ENCODE peak calls at places on chromosomes 3 and 15, in six cellular contexts. One of them, this sample, is unnamed.

GRCh38 chr3:72664576-72664975 is 183.7 kb downstream of the SHQ1 start:
- DNase-seq in IMR-90: no peak
- DNase-seq in lower leg skin: no peak
- DNase-seq in adrenal gland: no peak
- DNase-seq in transverse colon: no peak
- DNase-seq in tibial nerve: no peak
- DNase-seq in this sample: no peak

GRCh38 chr15:85615930-85616329 is 178.8 kb downstream of the KLHL25 start:
- DNase-seq in IMR-90: peak; percentile 52
- DNase-seq in lower leg skin: no peak
- DNase-seq in adrenal gland: no peak
- DNase-seq in transverse colon: no peak
- DNase-seq in tibial nerve: no peak
- DNase-seq in this sample: peak; percentile 37

GRCh38 chr15:99438691-99439523 is 126.9 kb upstream of the MEF2A start:
- DNase-seq in IMR-90: no peak
- DNase-seq in lower leg skin: peak; percentile 78
- DNase-seq in adrenal gland: peak; percentile 67
- DNase-seq in transverse colon: peak; percentile 6
- DNase-seq in tibial nerve: peak; percentile 9
- DNase-seq in this sample: no peak

GRCh38 chr3:120204338-120204737 is 80.7 kb downstream of the GPR156 start:
- DNase-seq in IMR-90: no peak
- DNase-seq in lower leg skin: no peak
- DNase-seq in adrenal gland: no peak
- DNase-seq in transverse colon: no peak
- DNase-seq in tibial nerve: no peak
- DNase-seq in this sample: no peak

GRCh38 chr3:132659370-132660055 is at the start of gene ACAD11:
- DNase-seq in IMR-90: peak; percentile 68
- DNase-seq in lower leg skin: peak; percentile 93
- DNase-seq in adrenal gland: peak; percentile 85
- DNase-seq in transverse colon: peak; percentile 70
- DNase-seq in tibial nerve: peak; percentile 44
- DNase-seq in this sample: peak; percentile 82

GRCh38 chr3:76349715-76350480 is 564.5 kb upstream of the ZNF717 start:
- DNase-seq in IMR-90: no peak
- DNase-seq in lower leg skin: no peak
- DNase-seq in adrenal gland: no peak
- DNase-seq in transverse colon: no peak
- DNase-seq in tibial nerve: no peak
- DNase-seq in this sample: no peak

GRCh38 chr3:14793126-14793857 is 25.5 kb upstream of the FGD5 start:
- DNase-seq in IMR-90: no peak
- DNase-seq in lower leg skin: no peak
- DNase-seq in adrenal gland: no peak
- DNase-seq in transverse colon: no peak
- DNase-seq in tibial nerve: peak; percentile 32
- DNase-seq in this sample: no peak

GRCh38 chr3:126446791-126447190 is 28.9 kb downstream of the ZXDC start:
- DNase-seq in IMR-90: peak; percentile 51
- DNase-seq in lower leg skin: peak; percentile 58
- DNase-seq in adrenal gland: peak; percentile 34
- DNase-seq in transverse colon: no peak
- DNase-seq in tibial nerve: no peak
- DNase-seq in this sample: no peak

GRCh38 chr15:80967991-80968510 is 21.6 kb downstream of the MESD start:
- DNase-seq in IMR-90: no peak
- DNase-seq in lower leg skin: peak; percentile 71
- DNase-seq in adrenal gland: peak; percentile 29
- DNase-seq in transverse colon: no peak
- DNase-seq in tibial nerve: no peak
- DNase-seq in this sample: no peak

GRCh38 chr3:88058593-88059379 is at the start of the genes CGGBP1 and ZNF654:
- DNase-seq in IMR-90: peak; percentile 99
- DNase-seq in lower leg skin: peak; percentile 100
- DNase-seq in adrenal gland: peak; percentile 100
- DNase-seq in transverse colon: peak; percentile 99
- DNase-seq in tibial nerve: peak; percentile 98
- DNase-seq in this sample: peak; percentile 98
- TF ChIP-seq POLR2A in IMR-90: peak; percentile 90
- TF ChIP-seq POLR2A in lower leg skin: no peak
- TF ChIP-seq POLR2A in adrenal gland: peak; percentile 74
- TF ChIP-seq POLR2A in transverse colon: peak; percentile 89
- TF ChIP-seq POLR2A in tibial nerve: peak; percentile 88
- TF ChIP-seq POLR2A in this sample: peak; percentile 95

DNA sequence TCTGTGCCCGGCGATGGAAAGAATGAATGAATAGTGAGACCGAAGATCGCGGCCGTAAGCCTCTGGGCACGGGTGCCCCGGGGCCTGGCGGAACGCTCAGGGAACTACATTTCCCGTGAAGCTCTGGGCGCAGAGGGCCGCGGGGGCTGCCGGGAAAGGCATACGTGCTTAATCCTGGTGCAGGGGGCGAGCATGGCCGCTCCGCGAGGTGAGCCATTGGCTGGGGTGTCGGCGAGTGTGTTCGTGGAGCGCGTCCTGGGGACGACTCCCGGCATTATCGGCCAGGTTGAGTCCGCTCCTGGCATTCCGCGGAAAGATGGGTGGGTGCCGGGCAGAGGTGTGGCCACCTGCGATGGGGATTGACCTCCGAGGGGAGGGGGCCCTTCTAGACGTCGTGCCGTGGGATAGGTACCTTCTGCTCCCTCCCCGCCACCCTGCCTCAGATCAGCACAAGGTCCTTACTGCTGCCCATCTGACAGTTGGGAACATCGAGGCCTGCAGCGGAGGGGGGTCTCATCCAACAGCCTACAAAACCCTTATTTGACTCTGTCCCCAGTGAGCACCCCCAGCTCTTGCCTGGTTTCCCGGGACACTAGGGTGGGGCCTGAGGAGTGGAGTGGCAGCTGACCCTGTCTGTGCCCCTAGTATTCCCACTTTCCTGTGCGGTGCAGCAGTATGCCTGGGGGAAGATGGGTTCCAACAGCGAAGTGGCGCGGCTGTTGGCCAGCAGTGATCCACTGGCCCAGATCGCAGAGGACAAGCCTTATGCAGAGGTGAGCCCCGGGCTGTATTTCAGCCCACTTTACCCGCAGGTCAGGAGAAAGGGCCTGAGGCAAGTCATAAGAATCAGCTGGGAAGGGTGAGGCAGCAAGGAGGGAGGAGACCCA is at the start of gene MPI:
- DNase-seq in IMR-90: peak; percentile 68
- DNase-seq in lower leg skin: peak; percentile 96
- DNase-seq in adrenal gland: peak; percentile 90
- DNase-seq in transverse colon: peak; percentile 90
- DNase-seq in tibial nerve: peak; percentile 69
- DNase-seq in this sample: peak; percentile 83
- TF ChIP-seq POLR2A in IMR-90: peak; percentile 83
- TF ChIP-seq POLR2A in lower leg skin: no peak
- TF ChIP-seq POLR2A in adrenal gland: no peak
- TF ChIP-seq POLR2A in transverse colon: peak; percentile 72
- TF ChIP-seq POLR2A in tibial nerve: peak; percentile 46
- TF ChIP-seq POLR2A in this sample: peak; percentile 62

GRCh38 chr3:66506154-66506553 is 5.3 kb upstream of the LRIG1 start:
- DNase-seq in IMR-90: no peak
- DNase-seq in lower leg skin: no peak
- DNase-seq in adrenal gland: no peak
- DNase-seq in transverse colon: no peak
- DNase-seq in tibial nerve: no peak
- DNase-seq in this sample: no peak

GRCh38 chr3:66502981-66503380 is 2.2 kb upstream of the LRIG1 start:
- DNase-seq in IMR-90: no peak
- DNase-seq in lower leg skin: no peak
- DNase-seq in adrenal gland: no peak
- DNase-seq in transverse colon: no peak
- DNase-seq in tibial nerve: no peak
- DNase-seq in this sample: no peak

GRCh38 chr3:66502267-66502874 is 1.5 kb upstream of the LRIG1 start:
- DNase-seq in IMR-90: no peak
- DNase-seq in lower leg skin: no peak
- DNase-seq in adrenal gland: no peak
- DNase-seq in transverse colon: no peak
- DNase-seq in tibial nerve: no peak
- DNase-seq in this sample: no peak

GRCh38 chr3:66507631-66508260 is 6.9 kb upstream of the LRIG1 start:
- DNase-seq in IMR-90: no peak
- DNase-seq in lower leg skin: no peak
- DNase-seq in adrenal gland: no peak
- DNase-seq in transverse colon: peak; percentile 44
- DNase-seq in tibial nerve: no peak
- DNase-seq in this sample: no peak

DNA sequence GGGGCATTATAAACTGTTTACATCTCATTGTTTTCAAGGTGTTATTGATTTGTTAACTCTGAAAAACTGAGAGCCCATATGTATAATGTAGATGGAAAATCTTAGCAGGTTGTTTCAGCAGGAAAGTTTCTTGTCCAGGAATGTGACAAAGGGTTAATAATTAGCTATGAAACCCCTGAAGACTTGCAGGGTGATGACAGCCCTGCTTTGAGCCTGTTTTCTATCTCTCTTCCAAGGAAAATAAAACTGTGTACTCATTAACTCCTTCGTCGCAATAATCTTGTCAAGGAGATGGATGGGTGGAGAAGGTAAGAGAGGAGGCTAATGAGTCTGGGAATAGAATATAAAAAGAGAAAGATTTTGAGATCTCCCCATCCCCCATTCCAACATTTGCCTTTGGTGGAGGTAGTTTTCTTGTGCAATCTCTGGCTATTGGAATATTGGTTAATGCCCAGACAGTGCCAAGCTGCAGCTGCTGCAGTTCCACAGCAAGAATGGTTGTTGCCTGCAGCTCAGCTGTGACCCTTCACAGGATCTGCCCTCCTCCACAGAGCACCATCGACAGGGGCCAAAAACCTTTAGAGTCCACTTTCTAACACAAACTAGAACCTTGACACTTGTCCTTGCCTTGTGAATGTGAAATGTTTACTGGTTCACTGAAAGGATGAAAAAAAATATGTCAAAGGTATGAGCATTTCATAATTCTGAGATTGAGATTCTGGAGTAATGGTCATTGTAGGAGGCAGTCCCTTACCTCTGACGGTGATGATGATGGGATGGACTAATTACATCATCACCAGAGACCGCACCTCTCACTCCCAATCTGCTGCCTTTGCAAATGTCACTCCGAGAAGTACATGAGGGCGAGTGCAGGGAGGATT is 4.2 kb upstream of the LRIG1 start:
- DNase-seq in IMR-90: no peak
- DNase-seq in lower leg skin: no peak
- DNase-seq in adrenal gland: no peak
- DNase-seq in transverse colon: peak; percentile 27
- DNase-seq in tibial nerve: no peak
- DNase-seq in this sample: no peak
- TF ChIP-seq POLR2A in IMR-90: no peak
- TF ChIP-seq POLR2A in lower leg skin: no peak
- TF ChIP-seq POLR2A in adrenal gland: no peak
- TF ChIP-seq POLR2A in transverse colon: no peak
- TF ChIP-seq POLR2A in tibial nerve: no peak
- TF ChIP-seq POLR2A in this sample: no peak

GRCh38 chr3:129628169-129628522 is 21.7 kb upstream of the PLXND1 start:
- DNase-seq in IMR-90: no peak
- DNase-seq in lower leg skin: no peak
- DNase-seq in adrenal gland: no peak
- DNase-seq in transverse colon: no peak
- DNase-seq in tibial nerve: no peak
- DNase-seq in this sample: no peak

GRCh38 chr3:129626744-129627349 is 20.4 kb upstream of the PLXND1 start:
- DNase-seq in IMR-90: peak; percentile 54
- DNase-seq in lower leg skin: peak; percentile 98
- DNase-seq in adrenal gland: peak; percentile 92
- DNase-seq in transverse colon: peak; percentile 96
- DNase-seq in tibial nerve: peak; percentile 86
- DNase-seq in this sample: peak; percentile 87

GRCh38 chr3:129629011-129629410 is 22.5 kb upstream of the PLXND1 start:
- DNase-seq in IMR-90: no peak
- DNase-seq in lower leg skin: peak; percentile 75
- DNase-seq in adrenal gland: no peak
- DNase-seq in transverse colon: no peak
- DNase-seq in tibial nerve: no peak
- DNase-seq in this sample: no peak

GRCh38 chr3:129625071-129625874 is 18.8 kb upstream of the PLXND1 start:
- DNase-seq in IMR-90: no peak
- DNase-seq in lower leg skin: peak; percentile 84
- DNase-seq in adrenal gland: peak; percentile 52
- DNase-seq in transverse colon: no peak
- DNase-seq in tibial nerve: no peak
- DNase-seq in this sample: no peak

DNA sequence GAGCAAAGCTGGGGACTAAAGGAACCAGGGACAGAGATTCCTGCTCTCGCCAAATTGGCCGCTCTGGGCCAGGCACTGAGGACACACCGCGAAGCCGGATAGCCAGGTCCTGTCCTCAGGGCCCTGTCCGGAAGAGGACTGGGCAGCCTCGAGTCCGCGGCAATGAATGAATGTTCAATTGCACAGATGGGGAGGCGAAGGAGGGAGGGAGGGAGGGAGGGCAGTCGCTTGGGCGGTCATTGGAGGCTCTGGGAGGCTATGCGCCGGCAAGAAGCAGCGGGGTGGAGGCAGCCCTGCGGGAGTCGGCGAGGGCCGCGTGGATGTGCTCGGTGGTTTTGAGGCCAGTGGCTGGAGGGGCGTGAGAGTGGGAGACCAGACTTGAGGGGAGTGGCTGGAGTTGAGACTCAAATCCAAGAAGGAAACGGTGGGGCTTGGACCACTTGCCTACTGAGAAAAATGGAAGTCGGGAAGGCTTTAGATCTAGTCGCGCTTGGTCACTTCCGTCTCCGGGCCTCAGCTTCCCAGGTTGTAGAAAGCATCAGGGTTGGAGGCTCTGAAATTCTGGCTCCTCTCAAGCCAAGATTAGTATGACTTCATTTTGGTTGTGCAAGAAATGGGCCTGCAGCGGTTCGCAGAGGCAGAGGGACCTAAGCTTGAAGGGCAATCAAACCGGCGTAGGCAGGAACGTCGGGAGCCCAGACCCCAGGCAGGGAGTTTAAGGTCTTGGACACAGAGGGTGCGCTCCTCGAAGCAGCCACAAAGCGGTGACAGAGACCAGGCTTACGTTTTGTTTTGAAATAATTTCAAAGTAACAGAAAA is 21.1 kb upstream of the PLXND1 start:
- DNase-seq in IMR-90: peak; percentile 75
- DNase-seq in lower leg skin: peak; percentile 93
- DNase-seq in adrenal gland: peak; percentile 90
- DNase-seq in transverse colon: peak; percentile 75
- DNase-seq in tibial nerve: peak; percentile 42
- DNase-seq in this sample: peak; percentile 83
- TF ChIP-seq POLR2A in IMR-90: peak; percentile 46
- TF ChIP-seq POLR2A in lower leg skin: no peak
- TF ChIP-seq POLR2A in adrenal gland: no peak
- TF ChIP-seq POLR2A in transverse colon: peak; percentile 13
- TF ChIP-seq POLR2A in tibial nerve: no peak
- TF ChIP-seq POLR2A in this sample: peak; percentile 48

GRCh38 chr3:171810278-171811058 is at the start of gene PLD1:
- DNase-seq in IMR-90: peak; percentile 79
- DNase-seq in lower leg skin: no peak
- DNase-seq in adrenal gland: peak; percentile 89
- DNase-seq in transverse colon: peak; percentile 89
- DNase-seq in tibial nerve: peak; percentile 59
- DNase-seq in this sample: peak; percentile 87
- TF ChIP-seq POLR2A in IMR-90: peak; percentile 71
- TF ChIP-seq POLR2A in lower leg skin: no peak
- TF ChIP-seq POLR2A in adrenal gland: peak; percentile 35
- TF ChIP-seq POLR2A in transverse colon: peak; percentile 80
- TF ChIP-seq POLR2A in tibial nerve: peak; percentile 45
- TF ChIP-seq POLR2A in this sample: peak; percentile 78

This sample was measured in erythroblast.